ENCODE peak calls at places on chromosomes 12 and 14, in five cellular contexts. I is transverse colon, T is uterus, G is breast epithelium, D is RWPE2. U is an unnamed sample. For H3K9me3, the result is how much of the 10 kb centered on the place peaks cover.

GRCh38 chr12:93223440-93224426 is 154.0 kb upstream of the NUDT4 start:
- DNase-seq in I (no peak), T (no peak), G (no peak), D (no peak), U (no peak)

GRCh38 chr14:94907626-94908261 is 137.8 kb upstream of the GSC start:
- DNase-seq in I (no peak), T (no peak), G (no peak), D (peak), U (no peak)

GRCh38 chr12:2251485-2252179 is 198.8 kb downstream of the CACNA1C start:
- DNase-seq in I (no peak), T (no peak), G (no peak), D (no peak), U (no peak)

GRCh38 chr12:124742111-124742510 is 121.6 kb downstream of the SCARB1 start:
- DNase-seq in I (no peak), T (no peak), G (no peak), D (no peak), U (no peak)

GRCh38 chr14:35229495-35230089 is 62.6 kb upstream of the PSMA6 start:
- DNase-seq in I (no peak), T (no peak), G (no peak), D (no peak), U (no peak)

GRCh38 chr14:90061849-90062794 is at the start of gene KCNK13:
- DNase-seq in I (peak), T (no peak), G (no peak), D (peak), U (peak)

GRCh38 chr14:101561145-101561896 is at the start of gene DIO3:
- DNase-seq in I (peak), T (peak), G (no peak), D (no peak), U (peak)

GRCh38 chr14:103099733-103100280 is 5.3 kb downstream of the EXOC3L4 start:
- DNase-seq in I (no peak), T (no peak), G (no peak), D (no peak), U (no peak)

GRCh38 chr12:109308534-109309440 is at the start of gene FOXN4:
- DNase-seq in I (no peak), T (no peak), G (no peak), D (no peak), U (peak)

GRCh38 chr12:76083246-76083735 is 1.2 kb downstream of the NAP1L1 start:
- DNase-seq in I (no peak), T (no peak), G (no peak), D (no peak), U (no peak)

GRCh38 chr12:25553083-25553482 is at the start of gene LMNTD1:
- DNase-seq in I (no peak), T (no peak), G (no peak), D (no peak), U (no peak)

GRCh38 chr14:101520621-101521305 is 40.5 kb upstream of the DIO3 start:
- DNase-seq in I (no peak), T (peak), G (peak), D (no peak), U (no peak)

GRCh38 chr14:22555573-22556011 is 33.4 kb downstream of the DAD1 start:
- DNase-seq in I (no peak), T (no peak), G (peak), D (no peak), U (no peak)

GRCh38 chr12:92365836-92366235 is 220.2 kb upstream of the BTG1 start:
- DNase-seq in I (no peak), T (no peak), G (no peak), D (no peak), U (no peak)

GRCh38 chr12:105212431-105212830 is 23.5 kb downstream of the APPL2 start:
- DNase-seq in I (no peak), T (no peak), G (no peak), D (no peak), U (no peak)

GRCh38 chr12:62347922-62348650 is 87.9 kb downstream of the USP15 start:
- DNase-seq in I (no peak), T (no peak), G (no peak), D (no peak), U (no peak)

GRCh38 chr12:41681898-41682297 is 462.8 kb downstream of the GXYLT1 start:
- DNase-seq in I (no peak), T (no peak), G (no peak), D (no peak), U (no peak)

GRCh38 chr14:19729763-19730162 is 13.6 kb upstream of the OR4Q3 start:
- DNase-seq in I (no peak), T (no peak), G (no peak), D (peak), U (no peak)
- H3K9me3 ChIP-seq in I (under half), T (under half), G (under half), D (under half), U (under half)

DNA sequence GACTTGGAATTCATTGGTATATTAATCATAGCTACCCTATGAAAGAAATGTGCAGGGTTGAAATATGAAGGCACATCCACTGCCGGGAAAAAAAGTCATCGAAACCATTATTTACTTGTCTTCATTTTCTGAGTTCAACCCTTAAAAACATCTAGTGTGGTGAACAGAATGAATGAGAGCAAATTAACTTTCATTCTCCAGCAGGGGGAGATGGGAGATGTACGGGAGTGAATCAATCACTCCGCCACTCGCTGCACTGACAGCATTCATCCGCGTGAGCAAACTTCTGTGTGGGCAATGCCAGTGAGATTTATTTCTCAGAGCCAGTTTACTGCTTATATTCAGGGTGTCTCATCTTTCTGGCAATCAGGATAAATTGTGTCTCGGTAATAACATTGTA is 463.5 kb upstream of the MIS18BP1 start:
- DNase-seq in I (no peak), T (no peak), G (no peak), D (no peak), U (no peak)
- TF ChIP-seq CTCF in I (no peak), T (no peak), G (no peak), D (peak), U (peak)

GRCh38 chr14:56813143-56813551 is 2.9 kb upstream of the OTX2 start:
- DNase-seq in I (no peak), T (no peak), G (no peak), D (no peak), U (no peak)

GRCh38 chr14:56816575-56817391 is 6.5 kb upstream of the OTX2 start:
- DNase-seq in I (no peak), T (no peak), G (no peak), D (no peak), U (no peak)

GRCh38 chr14:56817396-56817921 is 7.2 kb upstream of the OTX2 start:
- DNase-seq in I (no peak), T (no peak), G (no peak), D (no peak), U (no peak)

GRCh38 chr14:56814468-56815074 is 4.3 kb upstream of the OTX2 start:
- DNase-seq in I (no peak), T (no peak), G (no peak), D (no peak), U (no peak)

GRCh38 chr14:56815301-56815700 is 5.0 kb upstream of the OTX2 start:
- DNase-seq in I (no peak), T (no peak), G (no peak), D (no peak), U (no peak)
- H3K9me3 ChIP-seq in I (under half), T (under half), G (under half), D (under half), U (under half)

GRCh38 chr12:20420557-20420956 is 52.2 kb downstream of the PDE3A start:
- DNase-seq in I (peak), T (no peak), G (no peak), D (no peak), U (no peak)

GRCh38 chr12:20421338-20421890 is 53.1 kb downstream of the PDE3A start:
- DNase-seq in I (peak), T (no peak), G (no peak), D (no peak), U (no peak)

GRCh38 chr12:20426956-20427355 is 58.6 kb downstream of the PDE3A start:
- DNase-seq in I (no peak), T (no peak), G (no peak), D (no peak), U (no peak)

GRCh38 chr12:20426191-20426590 is 57.9 kb downstream of the PDE3A start:
- DNase-seq in I (no peak), T (peak), G (no peak), D (no peak), U (no peak)

DNA sequence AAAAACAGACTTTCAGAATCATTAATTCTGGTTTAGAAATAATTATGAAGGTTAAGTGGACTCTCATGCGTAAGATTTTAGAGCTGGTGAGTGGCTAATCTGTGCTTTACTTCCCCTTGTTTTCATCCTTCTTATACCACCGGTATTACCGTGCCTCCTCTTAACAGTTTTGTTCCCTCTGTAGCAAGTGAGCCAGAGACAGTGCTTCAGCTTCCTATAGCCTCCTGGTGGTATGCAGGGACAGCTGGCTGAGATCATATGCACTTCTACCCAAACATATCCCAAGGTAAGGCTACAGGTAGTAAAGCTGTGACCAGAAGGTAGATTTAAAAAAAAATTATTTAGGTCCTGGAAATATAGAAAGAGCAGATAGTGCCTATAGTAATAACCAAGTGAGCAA is 55.2 kb downstream of the PDE3A start:
- DNase-seq in I (no peak), T (no peak), G (no peak), D (no peak), U (no peak)
- TF ChIP-seq CTCF in I (no peak), T (no peak), G (no peak), D (no peak), U (no peak)

GRCh38 chr14:23621932-23622495 is 14.2 kb upstream of the DHRS2 start:
- DNase-seq in I (no peak), T (no peak), G (no peak), D (no peak), U (no peak)
- H3K9me3 ChIP-seq in I (under half), T (under half), G (under half), D (under half), U (under half)